ENCODE peak calls at places on chromosomes 5 and 9, in eight cellular contexts. T is A172, G is SW 1271, F is WERI-Rb-1, B is head of caudate nucleus, X is G401, L is spleen, A is SK-N-SH. V is an unnamed sample.

GRCh38 chr9:16626577-16627130 is 243.8 kb downstream of the BNC2 start:
- DNase-seq in T (peak; percentile 79), G (no peak), F (peak; percentile 33), B (no peak), X (peak; percentile 83), L (no peak), A (no peak), V (peak; percentile 92)

GRCh38 chr5:68932830-68933434 is 160.9 kb upstream of the SLC30A5 start:
- DNase-seq in T (no peak), G (no peak), F (peak; percentile 37), B (no peak), X (no peak), L (no peak), A (no peak), V (no peak)

GRCh38 chr5:103037673-103038455 is 82.1 kb downstream of the GIN1 start:
- DNase-seq in T (no peak), G (no peak), F (no peak), B (no peak), X (no peak), L (no peak), A (no peak), V (peak; percentile 26)

GRCh38 chr5:135723451-135723850 is 111.0 kb upstream of the SLC25A48 start:
- DNase-seq in T (no peak), G (no peak), F (no peak), B (no peak), X (no peak), L (no peak), A (no peak), V (no peak)

GRCh38 chr5:154465169-154465568 is 12.9 kb downstream of the HAND1 start:
- DNase-seq in T (peak; percentile 57), G (peak; percentile 20), F (no peak), B (no peak), X (no peak), L (peak; percentile 66), A (no peak), V (peak; percentile 46)

GRCh38 chr9:95070549-95071021 is 246.9 kb downstream of the FANCC start:
- DNase-seq in T (no peak), G (no peak), F (no peak), B (no peak), X (no peak), L (no peak), A (no peak), V (no peak)

GRCh38 chr9:137630126-137630525 is 11.3 kb downstream of the EHMT1 start:
- DNase-seq in T (no peak), G (no peak), F (no peak), B (no peak), X (no peak), L (no peak), A (no peak), V (no peak)

GRCh38 chr5:136192526-136193395 is at the start of gene SMIM32:
- DNase-seq in T (no peak), G (no peak), F (peak; percentile 72), B (peak; percentile 26), X (no peak), L (peak; percentile 74), A (peak; percentile 76), V (no peak)

GRCh38 chr5:115589043-115589442 is 13.2 kb downstream of the TICAM2 start:
- DNase-seq in T (no peak), G (no peak), F (no peak), B (no peak), X (no peak), L (no peak), A (no peak), V (no peak)

GRCh38 chr5:147406636-147407035 is 103.2 kb downstream of the DPYSL3 start:
- DNase-seq in T (no peak), G (no peak), F (no peak), B (no peak), X (no peak), L (no peak), A (no peak), V (peak; percentile 23)

GRCh38 chr5:11390369-11390768 is 513.9 kb downstream of the CTNND2 start:
- DNase-seq in T (peak; percentile 91), G (peak; percentile 11), F (no peak), B (peak; percentile 57), X (no peak), L (no peak), A (no peak), V (peak; percentile 5)

GRCh38 chr5:156414381-156414780 is 87.4 kb downstream of the SGCD start:
- DNase-seq in T (no peak), G (no peak), F (no peak), B (no peak), X (no peak), L (no peak), A (no peak), V (peak; percentile 19)

V was measured in RPMI7951.